ENCODE peak calls at places on chromosomes 6 and 20, in eight cellular contexts. P is AG10803, T is cardiac fibroblast, J is neural crest cell, D is activated T-cell treated with anti-CD3 and anti-CD28 coated beads for 1 hour, F is BJ, E is astrocyte of the hippocampus, S is GM13976. A is an unnamed sample.

GRCh38 chr6:122184260-122184934 is 215.1 kb upstream of the HSF2 start:
- DNase-seq in E (peak), P (peak), T (peak), F (no peak), D (no peak), S (no peak), J (no peak), A (no peak)

GRCh38 chr6:166456360-166457156 is 73.8 kb upstream of the MPC1 start:
- DNase-seq in E (peak), S (no peak), T (no peak), D (no peak), P (no peak), F (no peak), J (no peak), A (no peak)

GRCh38 chr20:60984666-60985065 is 267.4 kb upstream of the CDH4 start:
- DNase-seq in T (no peak), E (no peak), J (no peak), P (no peak), F (no peak), D (no peak), S (no peak), A (no peak)

GRCh38 chr6:24940311-24940917 is 4.7 kb upstream of the RIPOR2 start:
- DNase-seq in S (no peak), E (no peak), F (no peak), D (no peak), T (no peak), J (no peak), P (no peak), A (no peak)

GRCh38 chr6:113859349-113860164 is 2.4 kb downstream of the MARCKS start:
- DNase-seq in F (no peak), D (no peak), T (peak), J (no peak), E (peak), P (peak), S (peak), A (peak)

GRCh38 chr6:96836579-96837137 is 619 bp downstream of the GPR63 start:
- DNase-seq in J (peak), E (no peak), F (no peak), S (no peak), T (peak), P (no peak), D (no peak), A (peak)

GRCh38 chr6:32461493-32461892 is 21.8 kb downstream of the HLA-DRA start:
- DNase-seq in J (no peak), T (no peak), P (no peak), D (no peak), S (no peak), F (no peak), E (no peak), A (no peak)

GRCh38 chr6:150751296-150751695 is 114.2 kb upstream of the MTHFD1L start:
- DNase-seq in D (no peak), F (no peak), P (peak), T (peak), J (no peak), S (no peak), E (peak), A (peak)

GRCh38 chr6:33771342-33772113 is 17.4 kb downstream of the LEMD2 start:
- DNase-seq in E (peak), J (peak), P (peak), T (peak), D (peak), S (peak), F (peak), A (peak)

GRCh38 chr6:147205690-147206600 is 1.7 kb downstream of the STXBP5 start:
- DNase-seq in F (no peak), D (no peak), P (peak), J (no peak), T (peak), S (no peak), E (no peak), A (peak)

GRCh38 chr20:57142667-57143066 is 123.8 kb downstream of the BMP7 start:
- DNase-seq in D (no peak), F (no peak), T (no peak), E (no peak), S (no peak), J (no peak), P (no peak), A (no peak)

GRCh38 chr6:74607934-74608333 is 597.9 kb downstream of the COL12A1 start:
- DNase-seq in J (no peak), S (no peak), T (peak), D (no peak), F (no peak), E (peak), P (no peak), A (no peak)

GRCh38 chr6:159217595-159218275 is 48.5 kb downstream of the FNDC1 start:
- DNase-seq in F (no peak), T (no peak), J (peak), P (peak), D (no peak), E (peak), S (peak), A (no peak)

GRCh38 chr20:34791289-34792020 is 34.0 kb downstream of the NCOA6 start:
- DNase-seq in J (no peak), F (peak), D (no peak), T (peak), P (peak), S (no peak), E (peak), A (no peak)

GRCh38 chr6:134491473-134491872 is 173.6 kb upstream of the SGK1 start:
- DNase-seq in J (no peak), E (peak), S (no peak), F (no peak), T (no peak), D (no peak), P (no peak), A (no peak)

GRCh38 chr6:92770540-92770939 is 648.8 kb downstream of the EPHA7 start:
- DNase-seq in F (no peak), P (no peak), S (no peak), J (no peak), T (no peak), D (no peak), E (no peak), A (no peak)

GRCh38 chr20:60137657-60138245 is 179.5 kb downstream of the CDH26 start:
- DNase-seq in F (no peak), P (peak), T (peak), D (no peak), S (peak), E (peak), J (peak), A (peak)

GRCh38 chr6:34386316-34387137 is 5.9 kb downstream of the NUDT3 start:
- DNase-seq in J (no peak), P (peak), T (peak), F (peak), D (no peak), E (peak), S (no peak), A (peak)

GRCh38 chr6:54282186-54282585 is 26.1 kb upstream of the TINAG start:
- DNase-seq in F (peak), E (peak), P (peak), S (no peak), D (no peak), J (no peak), T (peak), A (peak)

GRCh38 chr6:33375143-33375649 is 16.4 kb upstream of the KIFC1 start:
- DNase-seq in T (peak), E (peak), F (peak), P (peak), S (no peak), J (no peak), D (no peak), A (peak)

GRCh38 chr20:17227669-17228623 is 1.1 kb downstream of the PCSK2 start:
- DNase-seq in F (no peak), P (peak), E (peak), D (no peak), S (peak), J (peak), T (no peak), A (no peak)

GRCh38 chr6:3090013-3090412 is 21.7 kb downstream of the RIPK1 start:
- DNase-seq in P (peak), S (no peak), F (no peak), D (no peak), T (no peak), E (no peak), J (no peak), A (no peak)

GRCh38 chr20:23835716-23836115 is 9.2 kb upstream of the CST2 start:
- DNase-seq in E (no peak), S (no peak), T (no peak), J (no peak), F (no peak), P (no peak), D (no peak), A (no peak)

GRCh38 chr6:39357998-39358686 is 35.6 kb upstream of the KCNK16 start:
- DNase-seq in P (peak), T (peak), F (no peak), E (peak), D (no peak), J (no peak), S (no peak), A (peak)

GRCh38 chr20:59560588-59561227 is 43.6 kb upstream of the PHACTR3 start:
- DNase-seq in J (no peak), T (peak), S (peak), P (peak), F (no peak), E (peak), D (no peak), A (no peak)

GRCh38 chr6:31149827-31150447 is 7.7 kb downstream of the CCHCR1 start:
- DNase-seq in D (no peak), T (no peak), J (no peak), E (no peak), S (no peak), P (no peak), F (no peak), A (no peak)

GRCh38 chr6:25130518-25130917 is 148.7 kb upstream of the CARMIL1 start:
- DNase-seq in E (no peak), F (no peak), J (no peak), T (peak), D (no peak), P (peak), S (no peak), A (no peak)

GRCh38 chr20:12824353-12824752 is 184.4 kb upstream of the SPTLC3 start:
- DNase-seq in E (no peak), D (no peak), P (no peak), F (no peak), J (no peak), T (no peak), S (no peak), A (no peak)

GRCh38 chr6:110620065-110620464 is 143.7 kb upstream of the SLC22A16 start:
- DNase-seq in J (no peak), S (no peak), D (no peak), P (no peak), T (no peak), E (no peak), F (no peak), A (no peak)

GRCh38 chr6:48078092-48078491 is 32.9 kb downstream of the PTCHD4 start:
- DNase-seq in F (no peak), S (no peak), J (no peak), D (no peak), E (no peak), T (peak), P (no peak), A (no peak)

GRCh38 chr6:57108691-57109090 is 18.7 kb downstream of the ZNF451 start:
- DNase-seq in P (no peak), S (peak), D (no peak), T (no peak), F (no peak), J (no peak), E (no peak), A (no peak)

GRCh38 chr20:24465730-24466129 is 3.7 kb upstream of the SYNDIG1 start:
- DNase-seq in T (peak), F (peak), J (no peak), P (peak), D (no peak), E (peak), S (no peak), A (no peak)

GRCh38 chr20:6583134-6583738 is 184.2 kb upstream of the BMP2 start:
- DNase-seq in E (peak), T (peak), P (peak), D (no peak), J (peak), S (peak), F (no peak), A (peak)

GRCh38 chr6:84422380-84422968 is 195.0 kb upstream of the CEP162 start:
- DNase-seq in T (peak), E (peak), F (no peak), J (peak), D (no peak), P (no peak), S (peak), A (peak)

GRCh38 chr6:137921823-137922222 is 54.8 kb downstream of the TNFAIP3 start:
- DNase-seq in S (no peak), D (no peak), P (no peak), E (no peak), T (no peak), F (no peak), J (no peak), A (no peak)

A was measured in Daoy.